ENCODE peak calls at places on chromosomes 4 and X, in ten cellular contexts. O is stimulated activated CD4-positive, alpha-beta T cell treated with anti-CD3 and anti-CD28 coated beads, Interleukin-2, amount 100 ng/mL, for 48 hours; W is Caki2; C is stimulated activated CD8-positive, alpha-beta memory T cell treated with anti-CD3 and anti-CD28 coated beads, Interleukin-2, amount 100 ng/mL, for 48 hours; T is psoas muscle; G is KG1; E is NCI-H1092 treated with DMSO at 0.1 percent for 48 hours; B is AG08395; U is activated T-cell treated with anti-CD3 and anti-CD28 coated beads for 48 hours; K is cardiac muscle cell. X is an unnamed sample.

GRCh38 chr4:96753216-96753615 is 913.3 kb downstream of the PDHA2 start:
- DNase-seq in O (no peak), W (no peak), C (no peak), T (no peak), G (no peak), E (no peak), B (no peak), U (no peak), K (no peak), X (no peak)

GRCh38 chrX:1767026-1767425 is 152.2 kb downstream of the ASMT start:
- DNase-seq in O (no peak), W (no peak), C (no peak), T (no peak), G (no peak), E (peak), B (no peak), U (no peak), K (no peak), X (no peak)

GRCh38 chrX:68292471-68292870 is 140.8 kb downstream of the OPHN1 start:
- DNase-seq in O (no peak), W (no peak), C (no peak), T (no peak), G (no peak), E (no peak), B (no peak), U (no peak), K (no peak), X (no peak)

GRCh38 chrX:341541-342101 is 23.0 kb upstream of the GTPBP6 start:
- DNase-seq in O (no peak), W (no peak), C (no peak), T (peak), G (no peak), E (no peak), B (no peak), U (no peak), K (no peak), X (no peak)

GRCh38 chr4:4673070-4673469 is 131.2 kb upstream of the STX18 start:
- DNase-seq in O (no peak), W (peak), C (no peak), T (no peak), G (no peak), E (no peak), B (peak), U (no peak), K (peak), X (peak)

GRCh38 chrX:11261260-11261659 is 32.0 kb upstream of the AMELX start:
- DNase-seq in O (no peak), W (no peak), C (no peak), T (no peak), G (no peak), E (no peak), B (peak), U (no peak), K (peak), X (no peak)

GRCh38 chr4:134627386-134627785 is 425.8 kb upstream of the PABPC4L start:
- DNase-seq in O (no peak), W (no peak), C (no peak), T (no peak), G (no peak), E (no peak), B (no peak), U (no peak), K (no peak), X (no peak)

GRCh38 chrX:71131510-71131909 is 13.1 kb downstream of the MED12 start:
- DNase-seq in O (no peak), W (no peak), C (no peak), T (peak), G (no peak), E (no peak), B (no peak), U (no peak), K (no peak), X (no peak)

GRCh38 chrX:28920554-28920953 is 333.3 kb downstream of the IL1RAPL1 start:
- DNase-seq in O (no peak), W (no peak), C (no peak), T (no peak), G (no peak), E (peak), B (no peak), U (no peak), K (no peak), X (no peak)

GRCh38 chr4:7949759-7950158 is 10.1 kb upstream of the AFAP1 start:
- DNase-seq in O (no peak), W (no peak), C (no peak), T (no peak), G (no peak), E (no peak), B (no peak), U (no peak), K (no peak), X (no peak)

GRCh38 chr4:170374770-170375169 is 285.0 kb upstream of the AADAT start:
- DNase-seq in O (no peak), W (peak), C (no peak), T (no peak), G (peak), E (no peak), B (no peak), U (no peak), K (no peak), X (no peak)

GRCh38 chrX:2710041-2710471 is 19.0 kb downstream of the CD99 start:
- DNase-seq in O (peak), W (peak), C (no peak), T (no peak), G (no peak), E (no peak), B (peak), U (no peak), K (peak), X (peak)

GRCh38 chrX:30948626-30949025 is 59.6 kb upstream of the TAB3 start:
- DNase-seq in O (no peak), W (no peak), C (no peak), T (no peak), G (no peak), E (no peak), B (no peak), U (no peak), K (no peak), X (no peak)

GRCh38 chr4:102318526-102318925 is 26.8 kb downstream of the SLC39A8 start:
- DNase-seq in O (no peak), W (no peak), C (no peak), T (no peak), G (no peak), E (no peak), B (no peak), U (no peak), K (no peak), X (no peak)

GRCh38 chr4:23279377-23279988 is 586.7 kb downstream of the GBA3 start:
- DNase-seq in O (no peak), W (no peak), C (no peak), T (no peak), G (no peak), E (no peak), B (no peak), U (no peak), K (peak), X (no peak)

GRCh38 chr4:78362310-78362709 is 189.3 kb upstream of the ANXA3 start:
- DNase-seq in O (no peak), W (no peak), C (no peak), T (no peak), G (no peak), E (no peak), B (no peak), U (no peak), K (no peak), X (no peak)

GRCh38 chr4:9811796-9812195 is 30.4 kb downstream of the DRD5 start:
- DNase-seq in O (no peak), W (no peak), C (no peak), T (no peak), G (no peak), E (no peak), B (no peak), U (no peak), K (no peak), X (no peak)

GRCh38 chrX:103879339-103879738 is 47.3 kb upstream of the RAB9B start:
- DNase-seq in O (no peak), W (peak), C (no peak), T (no peak), G (no peak), E (no peak), B (peak), U (no peak), K (peak), X (no peak)

GRCh38 chrX:12929701-12930100 is 23.3 kb downstream of the TLR8 start:
- DNase-seq in O (no peak), W (no peak), C (no peak), T (no peak), G (no peak), E (no peak), B (no peak), U (no peak), K (no peak), X (no peak)

GRCh38 chrX:30895331-30895730 is 6.3 kb upstream of the TAB3 start:
- DNase-seq in O (no peak), W (no peak), C (no peak), T (no peak), G (no peak), E (no peak), B (no peak), U (no peak), K (no peak), X (no peak)

GRCh38 chr4:8391972-8392371 is 48.6 kb downstream of the ACOX3 start:
- DNase-seq in O (no peak), W (no peak), C (no peak), T (peak), G (no peak), E (no peak), B (peak), U (no peak), K (peak), X (peak)

X was measured in dermis microvascular lymphatic vessel endothelial cell.